ENCODE peak calls at places on chromosomes 11 and 22, in nine cellular contexts. V, A, C, W, I, U, Y, D and Q are unnamed samples.

GRCh38 chr11:93032580-93032979 is 63.1 kb downstream of the MTNR1B start:
- DNase-seq in V (no peak), A (no peak), C (no peak), W (no peak), I (no peak), U (no peak), Y (no peak), D (peak), Q (no peak)

GRCh38 chr11:21927628-21928027 is 265.3 kb upstream of the ANO5 start:
- DNase-seq in V (no peak), A (no peak), C (no peak), W (no peak), I (no peak), U (no peak), Y (no peak), D (no peak), Q (no peak)

GRCh38 chr11:100929377-100929776 is 200.2 kb downstream of the PGR start:
- DNase-seq in V (no peak), A (no peak), C (peak), W (no peak), I (no peak), U (no peak), Y (no peak), D (peak), Q (no peak)

GRCh38 chr11:115497303-115497702 is 6.9 kb downstream of the CADM1 start:
- DNase-seq in V (no peak), A (no peak), C (no peak), W (no peak), I (no peak), U (no peak), Y (no peak), D (peak), Q (no peak)

GRCh38 chr11:14861680-14862079 is 30.4 kb downstream of the CYP2R1 start:
- DNase-seq in V (no peak), A (no peak), C (peak), W (no peak), I (no peak), U (no peak), Y (no peak), D (no peak), Q (no peak)

GRCh38 chr11:15937601-15938361 is 418.6 kb downstream of the SOX6 start:
- DNase-seq in V (no peak), A (no peak), C (no peak), W (no peak), I (no peak), U (no peak), Y (no peak), D (no peak), Q (no peak)

GRCh38 chr11:122032317-122032716 is 83.7 kb downstream of the BLID start:
- DNase-seq in V (no peak), A (no peak), C (no peak), W (no peak), I (no peak), U (no peak), Y (no peak), D (peak), Q (no peak)

GRCh38 chr11:118958577-118958976 is 2.5 kb downstream of the UPK2 start:
- DNase-seq in V (no peak), A (no peak), C (no peak), W (no peak), I (no peak), U (no peak), Y (no peak), D (no peak), Q (no peak)

GRCh38 chr11:70104419-70104818 is 26.3 kb downstream of the ANO1 start:
- DNase-seq in V (no peak), A (no peak), C (no peak), W (no peak), I (no peak), U (no peak), Y (no peak), D (no peak), Q (no peak)

GRCh38 chr11:120105576-120105975 is 32.3 kb downstream of the TRIM29 start:
- DNase-seq in V (no peak), A (no peak), C (no peak), W (no peak), I (no peak), U (no peak), Y (no peak), D (no peak), Q (no peak)

GRCh38 chr22:33111491-33111890 is 53.3 kb upstream of the SYN3 start:
- DNase-seq in V (no peak), A (no peak), C (no peak), W (no peak), I (no peak), U (no peak), Y (no peak), D (no peak), Q (no peak)

GRCh38 chr22:20433191-20433590 is 4.4 kb downstream of the SCARF2 start:
- DNase-seq in V (no peak), A (no peak), C (no peak), W (no peak), I (no peak), U (peak), Y (no peak), D (no peak), Q (no peak)

GRCh38 chr11:122703541-122704272 is 48.2 kb downstream of the UBASH3B start:
- DNase-seq in V (no peak), A (no peak), C (no peak), W (no peak), I (no peak), U (no peak), Y (no peak), D (no peak), Q (no peak)

GRCh38 chr22:41197808-41198585 is 7.1 kb upstream of the L3MBTL2 start:
- DNase-seq in V (peak), A (no peak), C (peak), W (no peak), I (no peak), U (peak), Y (no peak), D (peak), Q (peak)

GRCh38 chr11:120912504-120912903 is 111.4 kb upstream of the TBCEL start:
- DNase-seq in V (peak), A (no peak), C (peak), W (peak), I (no peak), U (no peak), Y (no peak), D (peak), Q (no peak)

GRCh38 chr22:39151329-39151975 is 1.0 kb downstream of the CBX7 start:
- DNase-seq in V (no peak), A (no peak), C (no peak), W (no peak), I (no peak), U (peak), Y (no peak), D (no peak), Q (no peak)

GRCh38 chr11:9314291-9315077 is at the start of gene TMEM41B:
- DNase-seq in V (peak), A (peak), C (peak), W (peak), I (peak), U (peak), Y (peak), D (peak), Q (peak)

GRCh38 chr11:66891849-66892660 is 35.2 kb downstream of the LRFN4 start:
- DNase-seq in V (peak), A (no peak), C (peak), W (no peak), I (peak), U (no peak), Y (peak), D (peak), Q (no peak)

GRCh38 chr22:30883586-30884145 is 84.9 kb downstream of the MORC2 start:
- DNase-seq in V (no peak), A (no peak), C (no peak), W (no peak), I (no peak), U (peak), Y (no peak), D (no peak), Q (no peak)

GRCh38 chr11:28690746-28691145 is 582.6 kb downstream of the METTL15 start:
- DNase-seq in V (no peak), A (no peak), C (no peak), W (no peak), I (no peak), U (no peak), Y (no peak), D (peak), Q (no peak)

GRCh38 chr11:84594602-84595001 is 1032.5 kb downstream of the DLG2 start:
- DNase-seq in V (no peak), A (no peak), C (no peak), W (no peak), I (no peak), U (no peak), Y (no peak), D (no peak), Q (no peak)

GRCh38 chr22:39428597-39429071 is 28.2 kb upstream of the MGAT3 start:
- DNase-seq in V (peak), A (peak), C (no peak), W (no peak), I (no peak), U (peak), Y (no peak), D (no peak), Q (no peak)

GRCh38 chr11:68328374-68329091 is 16.1 kb downstream of the LRP5 start:
- DNase-seq in V (no peak), A (peak), C (no peak), W (peak), I (no peak), U (peak), Y (no peak), D (no peak), Q (no peak)

GRCh38 chr11:69999721-70000120 is 78.4 kb upstream of the ANO1 start:
- DNase-seq in V (no peak), A (no peak), C (no peak), W (no peak), I (no peak), U (peak), Y (no peak), D (peak), Q (no peak)

GRCh38 chr22:25744694-25745093 is 2.7 kb downstream of the MYO18B start:
- DNase-seq in V (no peak), A (no peak), C (no peak), W (no peak), I (no peak), U (no peak), Y (no peak), D (no peak), Q (no peak)

GRCh38 chr11:17752144-17752543 is 17.6 kb downstream of the KCNC1 start:
- DNase-seq in V (no peak), A (no peak), C (no peak), W (peak), I (no peak), U (peak), Y (no peak), D (no peak), Q (no peak)

GRCh38 chr11:45922425-45923082 is at the start of gene LARGE2:
- DNase-seq in V (peak), A (peak), C (no peak), W (no peak), I (no peak), U (peak), Y (peak), D (no peak), Q (no peak)

GRCh38 chr11:47243454-47243853 is 5.2 kb downstream of the ACP2 start:
- DNase-seq in V (no peak), A (no peak), C (no peak), W (no peak), I (no peak), U (no peak), Y (no peak), D (no peak), Q (no peak)

GRCh38 chr11:120017582-120017981 is 120.3 kb downstream of the TRIM29 start:
- DNase-seq in V (no peak), A (no peak), C (no peak), W (no peak), I (no peak), U (peak), Y (no peak), D (no peak), Q (no peak)

GRCh38 chr11:132402056-132402684 is 1031.8 kb downstream of the NTM start:
- DNase-seq in V (no peak), A (peak), C (peak), W (peak), I (no peak), U (no peak), Y (peak), D (peak), Q (no peak)

GRCh38 chr11:128290106-128290840 is 297.1 kb downstream of the ETS1 start:
- DNase-seq in V (peak), A (peak), C (peak), W (peak), I (peak), U (peak), Y (no peak), D (peak), Q (peak)

GRCh38 chr22:39449708-39450107 is 7.1 kb upstream of the MGAT3 start:
- DNase-seq in V (no peak), A (no peak), C (no peak), W (no peak), I (no peak), U (no peak), Y (no peak), D (no peak), Q (no peak)

GRCh38 chr11:106228996-106229395 is 151.5 kb downstream of the AASDHPPT start:
- DNase-seq in V (no peak), A (no peak), C (no peak), W (no peak), I (no peak), U (no peak), Y (no peak), D (no peak), Q (no peak)

GRCh38 chr22:20552913-20553401 is 45.5 kb downstream of the MED15 start:
- DNase-seq in V (no peak), A (no peak), C (no peak), W (no peak), I (no peak), U (no peak), Y (no peak), D (no peak), Q (no peak)

GRCh38 chr11:39807904-39808303 is 1651.5 kb downstream of the LRRC4C start:
- DNase-seq in V (no peak), A (no peak), C (no peak), W (no peak), I (no peak), U (no peak), Y (no peak), D (no peak), Q (no peak)

GRCh38 chr11:45847908-45848316 is 637 bp downstream of the CRY2 start:
- DNase-seq in V (peak), A (peak), C (peak), W (no peak), I (peak), U (peak), Y (no peak), D (peak), Q (no peak)